ENCODE peak calls at places on chromosomes 16 and 17, in ten cellular contexts. One of them, this sample, is unnamed.

GRCh38 chr17:9261059-9262029 is 240.0 kb downstream of the NTN1 start:
- DNase-seq in stomach: no peak
- DNase-seq in GM12891: no peak
- DNase-seq in prostate gland: no peak
- DNase-seq in H1: no peak
- DNase-seq in spleen: no peak
- DNase-seq in GM12878: no peak
- DNase-seq in HCT116: no peak
- DNase-seq in GM23338: no peak
- DNase-seq in endothelial cell of umbilical vein: no peak
- DNase-seq in this sample: no peak

GRCh38 chr17:50931003-50931878 is 65.1 kb upstream of the TOB1 start:
- DNase-seq in GM23338: peak
- DNase-seq in endothelial cell of umbilical vein: peak
- DNase-seq in stomach: peak
- DNase-seq in GM12891: no peak
- DNase-seq in HCT116: no peak
- DNase-seq in GM12878: no peak
- DNase-seq in prostate gland: peak
- DNase-seq in spleen: peak
- DNase-seq in H1: peak
- DNase-seq in this sample: peak

GRCh38 chr16:47939690-47940089 is 216.1 kb downstream of the ABCC12 start:
- DNase-seq in prostate gland: no peak
- DNase-seq in endothelial cell of umbilical vein: no peak
- DNase-seq in HCT116: no peak
- DNase-seq in H1: no peak
- DNase-seq in stomach: no peak
- DNase-seq in GM12891: no peak
- DNase-seq in spleen: no peak
- DNase-seq in GM23338: no peak
- DNase-seq in GM12878: no peak
- DNase-seq in this sample: no peak

GRCh38 chr16:11179569-11179968 is 76.4 kb downstream of the SOCS1 start:
- DNase-seq in stomach: no peak
- DNase-seq in HCT116: no peak
- DNase-seq in GM12891: no peak
- DNase-seq in GM23338: no peak
- DNase-seq in spleen: no peak
- DNase-seq in H1: no peak
- DNase-seq in GM12878: no peak
- DNase-seq in endothelial cell of umbilical vein: no peak
- DNase-seq in prostate gland: no peak
- DNase-seq in this sample: no peak

GRCh38 chr17:71407972-71408371 is 712.8 kb upstream of the SOX9 start:
- DNase-seq in GM12891: no peak
- DNase-seq in H1: no peak
- DNase-seq in prostate gland: no peak
- DNase-seq in GM23338: no peak
- DNase-seq in stomach: no peak
- DNase-seq in spleen: no peak
- DNase-seq in endothelial cell of umbilical vein: no peak
- DNase-seq in GM12878: no peak
- DNase-seq in HCT116: no peak
- DNase-seq in this sample: no peak

GRCh38 chr17:31476525-31477416 is 85.3 kb downstream of the RAB11FIP4 start:
- DNase-seq in stomach: peak
- DNase-seq in H1: no peak
- DNase-seq in prostate gland: no peak
- DNase-seq in spleen: no peak
- DNase-seq in GM23338: no peak
- DNase-seq in endothelial cell of umbilical vein: no peak
- DNase-seq in HCT116: no peak
- DNase-seq in GM12878: no peak
- DNase-seq in GM12891: no peak
- DNase-seq in this sample: no peak

GRCh38 chr16:8972843-8973586 is 9.3 kb upstream of the USP7 start:
- DNase-seq in spleen: no peak
- DNase-seq in GM12891: no peak
- DNase-seq in endothelial cell of umbilical vein: no peak
- DNase-seq in GM12878: no peak
- DNase-seq in HCT116: no peak
- DNase-seq in stomach: no peak
- DNase-seq in prostate gland: no peak
- DNase-seq in H1: no peak
- DNase-seq in GM23338: no peak
- DNase-seq in this sample: no peak

GRCh38 chr17:61218438-61218837 is 181.2 kb upstream of the TBX2 start:
- DNase-seq in prostate gland: no peak
- DNase-seq in endothelial cell of umbilical vein: no peak
- DNase-seq in stomach: no peak
- DNase-seq in GM23338: no peak
- DNase-seq in GM12878: no peak
- DNase-seq in GM12891: no peak
- DNase-seq in HCT116: no peak
- DNase-seq in H1: no peak
- DNase-seq in spleen: no peak
- DNase-seq in this sample: no peak

GRCh38 chr16:48495303-48495702 is 110.1 kb upstream of the SIAH1 start:
- DNase-seq in HCT116: no peak
- DNase-seq in GM23338: no peak
- DNase-seq in H1: no peak
- DNase-seq in spleen: no peak
- DNase-seq in GM12891: no peak
- DNase-seq in GM12878: no peak
- DNase-seq in endothelial cell of umbilical vein: no peak
- DNase-seq in stomach: no peak
- DNase-seq in prostate gland: no peak
- DNase-seq in this sample: no peak

GRCh38 chr17:82614095-82614631 is 34.1 kb downstream of the WDR45B start:
- DNase-seq in HCT116: no peak
- DNase-seq in GM12891: no peak
- DNase-seq in prostate gland: no peak
- DNase-seq in spleen: peak
- DNase-seq in H1: no peak
- DNase-seq in endothelial cell of umbilical vein: no peak
- DNase-seq in stomach: no peak
- DNase-seq in GM23338: no peak
- DNase-seq in GM12878: no peak
- DNase-seq in this sample: no peak

GRCh38 chr17:82616021-82616703 is 32.1 kb downstream of the WDR45B start:
- DNase-seq in stomach: no peak
- DNase-seq in GM12878: no peak
- DNase-seq in GM23338: no peak
- DNase-seq in H1: no peak
- DNase-seq in HCT116: no peak
- DNase-seq in endothelial cell of umbilical vein: no peak
- DNase-seq in prostate gland: no peak
- DNase-seq in spleen: peak
- DNase-seq in GM12891: no peak
- DNase-seq in this sample: no peak

GRCh38 chr17:82611140-82612058 is 36.8 kb downstream of the WDR45B start:
- DNase-seq in HCT116: no peak
- DNase-seq in prostate gland: no peak
- DNase-seq in endothelial cell of umbilical vein: no peak
- DNase-seq in spleen: no peak
- DNase-seq in H1: no peak
- DNase-seq in stomach: no peak
- DNase-seq in GM12891: no peak
- DNase-seq in GM12878: no peak
- DNase-seq in GM23338: no peak
- DNase-seq in this sample: no peak

GRCh38 chr17:82615084-82616020 is 32.9 kb downstream of the WDR45B start:
- DNase-seq in endothelial cell of umbilical vein: no peak
- DNase-seq in GM23338: peak
- DNase-seq in stomach: no peak
- DNase-seq in GM12878: no peak
- DNase-seq in H1: peak
- DNase-seq in GM12891: no peak
- DNase-seq in spleen: peak
- DNase-seq in HCT116: no peak
- DNase-seq in prostate gland: no peak
- DNase-seq in this sample: no peak

DNA sequence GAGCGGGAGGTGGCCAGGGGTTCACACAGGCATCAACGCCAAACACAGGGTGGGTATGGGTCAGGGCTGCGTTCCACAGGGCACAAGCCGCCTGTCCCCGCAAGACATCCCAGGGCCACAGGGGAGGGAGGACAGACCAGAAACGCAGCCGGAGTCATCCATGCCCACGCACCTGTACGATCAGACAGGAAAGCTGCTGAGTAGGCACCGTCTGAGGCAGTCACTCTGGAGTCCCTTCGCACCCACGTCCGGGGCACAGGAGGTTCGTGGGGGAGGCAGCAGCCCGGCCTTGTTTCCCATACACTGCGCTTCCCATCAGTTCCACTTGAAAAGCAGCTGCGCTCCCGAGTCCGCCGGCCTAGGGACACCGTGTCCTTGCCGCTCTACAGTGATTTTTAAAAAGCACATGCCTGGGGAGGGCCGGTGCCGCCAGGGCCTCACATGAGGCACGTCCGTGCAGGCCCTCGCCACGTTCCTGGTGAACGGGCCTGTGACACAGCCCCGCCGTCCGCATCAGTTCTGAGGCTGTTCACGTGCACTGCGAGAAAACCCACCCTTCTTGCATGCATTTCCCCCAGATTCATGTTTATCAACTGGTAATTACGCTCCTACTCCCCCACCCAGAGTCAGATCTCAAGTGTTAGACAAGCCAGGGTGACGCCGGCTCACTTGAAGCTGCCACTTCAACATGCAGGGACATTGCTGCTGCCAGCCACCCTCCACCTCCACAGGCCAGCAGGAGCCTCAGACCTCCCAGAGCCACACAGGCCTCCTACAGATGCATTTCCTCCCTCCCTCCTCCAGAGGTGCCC is 34.8 kb downstream of the WDR45B start:
- DNase-seq in prostate gland: peak
- DNase-seq in GM23338: peak
- DNase-seq in H1: no peak
- DNase-seq in spleen: no peak
- DNase-seq in endothelial cell of umbilical vein: no peak
- DNase-seq in GM12878: no peak
- DNase-seq in GM12891: no peak
- DNase-seq in HCT116: no peak
- DNase-seq in stomach: no peak
- DNase-seq in this sample: no peak
- TF ChIP-seq POLR2AphosphoS5 in prostate gland: peak
- TF ChIP-seq POLR2AphosphoS5 in GM23338: no peak
- TF ChIP-seq POLR2AphosphoS5 in H1: peak
- TF ChIP-seq POLR2AphosphoS5 in spleen: no peak
- TF ChIP-seq POLR2AphosphoS5 in endothelial cell of umbilical vein: peak
- TF ChIP-seq POLR2AphosphoS5 in GM12878: no peak
- TF ChIP-seq POLR2AphosphoS5 in GM12891: peak
- TF ChIP-seq POLR2AphosphoS5 in HCT116: peak
- TF ChIP-seq POLR2AphosphoS5 in stomach: no peak
- TF ChIP-seq POLR2AphosphoS5 in this sample: peak

DNA sequence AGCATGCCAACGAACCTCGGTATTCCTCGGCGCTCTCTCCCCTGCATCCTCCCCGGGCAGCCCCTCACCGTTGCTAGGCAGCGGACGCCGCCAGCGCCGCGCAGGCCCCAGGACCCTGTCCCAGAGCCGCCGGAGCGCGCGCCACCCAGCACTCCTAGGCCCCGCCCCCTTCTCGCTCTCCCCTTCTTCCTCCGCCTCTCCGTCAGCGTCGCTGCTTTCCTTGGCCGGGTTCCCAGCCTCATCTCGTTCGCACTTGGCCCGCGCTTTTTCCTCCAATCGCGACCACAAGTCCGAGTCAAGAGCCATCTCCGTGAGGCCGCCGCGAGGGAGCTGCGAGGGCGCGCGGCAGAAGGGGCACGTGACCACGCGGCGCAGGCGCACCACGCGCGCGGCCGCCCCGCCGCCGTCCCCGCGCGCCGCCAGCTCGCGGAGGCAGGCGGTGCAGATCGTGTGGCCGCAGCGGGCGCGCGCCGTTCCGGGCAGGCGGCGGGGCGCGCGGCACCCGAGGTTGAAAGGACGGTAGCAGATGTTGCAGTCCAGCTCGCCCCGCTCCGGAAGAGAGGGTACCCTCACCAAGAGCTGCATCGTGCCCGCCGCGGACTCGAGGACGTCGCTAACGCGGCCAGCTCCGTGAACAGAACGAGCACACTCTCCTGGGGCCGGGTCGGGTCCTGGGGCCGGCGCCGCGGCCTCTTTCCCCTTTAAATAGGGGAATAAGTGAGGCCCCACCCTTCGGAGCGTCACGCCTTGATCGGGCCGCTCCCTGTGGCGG is at the start of gene RNF227:
- DNase-seq in GM23338: peak
- DNase-seq in stomach: peak
- DNase-seq in H1: peak
- DNase-seq in GM12891: peak
- DNase-seq in GM12878: peak
- DNase-seq in prostate gland: peak
- DNase-seq in spleen: peak
- DNase-seq in endothelial cell of umbilical vein: peak
- DNase-seq in HCT116: peak
- DNase-seq in this sample: peak
- TF ChIP-seq POLR2AphosphoS5 in GM23338: no peak
- TF ChIP-seq POLR2AphosphoS5 in stomach: peak
- TF ChIP-seq POLR2AphosphoS5 in H1: no peak
- TF ChIP-seq POLR2AphosphoS5 in GM12891: peak
- TF ChIP-seq POLR2AphosphoS5 in GM12878: no peak
- TF ChIP-seq POLR2AphosphoS5 in prostate gland: peak
- TF ChIP-seq POLR2AphosphoS5 in spleen: peak
- TF ChIP-seq POLR2AphosphoS5 in endothelial cell of umbilical vein: peak
- TF ChIP-seq POLR2AphosphoS5 in HCT116: no peak
- TF ChIP-seq POLR2AphosphoS5 in this sample: peak

GRCh38 chr16:30656974-30657865 is 1.0 kb upstream of the FBRS start:
- DNase-seq in prostate gland: no peak
- DNase-seq in H1: no peak
- DNase-seq in GM23338: no peak
- DNase-seq in stomach: no peak
- DNase-seq in GM12891: no peak
- DNase-seq in HCT116: no peak
- DNase-seq in endothelial cell of umbilical vein: no peak
- DNase-seq in spleen: peak
- DNase-seq in GM12878: no peak
- DNase-seq in this sample: no peak
- TF ChIP-seq POLR2AphosphoS5 in prostate gland: no peak
- TF ChIP-seq POLR2AphosphoS5 in H1: no peak
- TF ChIP-seq POLR2AphosphoS5 in GM23338: no peak
- TF ChIP-seq POLR2AphosphoS5 in stomach: no peak
- TF ChIP-seq POLR2AphosphoS5 in GM12891: no peak
- TF ChIP-seq POLR2AphosphoS5 in HCT116: no peak
- TF ChIP-seq POLR2AphosphoS5 in endothelial cell of umbilical vein: no peak
- TF ChIP-seq POLR2AphosphoS5 in spleen: peak
- TF ChIP-seq POLR2AphosphoS5 in GM12878: no peak
- TF ChIP-seq POLR2AphosphoS5 in this sample: no peak

GRCh38 chr17:15273141-15273793 is 8.1 kb upstream of the PMP22 start:
- DNase-seq in endothelial cell of umbilical vein: no peak
- DNase-seq in GM12878: no peak
- DNase-seq in stomach: no peak
- DNase-seq in prostate gland: no peak
- DNase-seq in spleen: no peak
- DNase-seq in GM23338: no peak
- DNase-seq in HCT116: no peak
- DNase-seq in H1: no peak
- DNase-seq in GM12891: no peak
- DNase-seq in this sample: no peak
- TF ChIP-seq POLR2AphosphoS5 in endothelial cell of umbilical vein: no peak
- TF ChIP-seq POLR2AphosphoS5 in GM12878: no peak
- TF ChIP-seq POLR2AphosphoS5 in stomach: peak
- TF ChIP-seq POLR2AphosphoS5 in prostate gland: no peak
- TF ChIP-seq POLR2AphosphoS5 in spleen: no peak
- TF ChIP-seq POLR2AphosphoS5 in GM23338: no peak
- TF ChIP-seq POLR2AphosphoS5 in HCT116: no peak
- TF ChIP-seq POLR2AphosphoS5 in H1: no peak
- TF ChIP-seq POLR2AphosphoS5 in GM12891: no peak
- TF ChIP-seq POLR2AphosphoS5 in this sample: no peak

This sample was measured in GM12892.